ENCODE peak calls at places on chromosomes 1 and 21, in seven cellular contexts. C is A549, Z is HepG2, G is body of pancreas, Y is right lobe of liver, O is heart left ventricle, L is gastrocnemius medialis. R is an unnamed sample.

GRCh38 chr21:27804515-27804914 is 837.6 kb upstream of the ADAMTS5 start:
- ATAC-seq in L (no peak), Z (no peak), Y (no peak), G (no peak), O (peak), C (no peak), R (peak)

GRCh38 chr1:119482517-119483425 is 24.2 kb upstream of the HSD3B1 start:
- ATAC-seq in C (no peak), Y (no peak), L (no peak), Z (no peak), O (no peak), G (peak), R (no peak)

GRCh38 chr1:213061263-213061662 is 10.2 kb downstream of the RPS6KC1 start:
- ATAC-seq in O (no peak), Z (peak), Y (no peak), L (no peak), C (peak), G (no peak), R (no peak)

GRCh38 chr1:235852887-235853286 is 13.8 kb downstream of the LYST start:
- ATAC-seq in O (no peak), L (no peak), Y (no peak), Z (no peak), G (no peak), C (no peak), R (no peak)

GRCh38 chr1:91594383-91595065 is 93.9 kb downstream of the CDC7 start:
- ATAC-seq in Z (no peak), C (no peak), O (no peak), L (no peak), G (no peak), Y (peak), R (no peak)

GRCh38 chr1:180849031-180849775 is 63.5 kb upstream of the KIAA1614 start:
- ATAC-seq in Z (no peak), L (no peak), C (no peak), O (no peak), Y (no peak), G (peak), R (no peak)

GRCh38 chr1:8239306-8240023 is 78.4 kb upstream of the SLC45A1 start:
- ATAC-seq in Y (peak), O (no peak), L (no peak), G (no peak), C (no peak), Z (peak), R (peak)

GRCh38 chr1:182069028-182069466 is 7.5 kb upstream of the ZNF648 start:
- ATAC-seq in G (peak), Y (peak), C (peak), Z (peak), L (peak), O (peak), R (peak)

GRCh38 chr1:78275906-78276690 is 214.7 kb upstream of the PTGFR start:
- ATAC-seq in Y (no peak), L (no peak), G (no peak), O (no peak), Z (no peak), C (no peak), R (no peak)

GRCh38 chr1:18922319-18922726 is 20.0 kb upstream of the ALDH4A1 start:
- ATAC-seq in O (peak), Y (peak), G (peak), C (peak), Z (peak), L (peak), R (peak)

GRCh38 chr1:94790246-94790645 is 29.9 kb upstream of the SLC44A3 start:
- ATAC-seq in Y (no peak), L (no peak), O (no peak), Z (no peak), G (no peak), C (no peak), R (no peak)

GRCh38 chr1:184954232-184954995 is 19.9 kb downstream of the NIBAN1 start:
- ATAC-seq in Y (no peak), O (peak), C (no peak), L (no peak), Z (no peak), G (no peak), R (no peak)

GRCh38 chr1:223700942-223701637 is 11.2 kb upstream of the CAPN2 start:
- ATAC-seq in O (peak), Y (no peak), L (peak), Z (peak), G (peak), C (peak), R (peak)

GRCh38 chr21:36411301-36411700 is 26.1 kb downstream of the CHAF1B start:
- ATAC-seq in L (no peak), Y (no peak), C (no peak), Z (no peak), G (no peak), O (no peak), R (no peak)

GRCh38 chr1:36516372-36517018 is 33.8 kb upstream of the CSF3R start:
- ATAC-seq in L (no peak), C (peak), O (peak), Z (peak), Y (peak), G (no peak), R (peak)

GRCh38 chr1:205582471-205583291 is 49.1 kb downstream of the ELK4 start:
- ATAC-seq in Y (no peak), L (peak), O (peak), Z (peak), C (no peak), G (peak), R (peak)

GRCh38 chr1:198056255-198056654 is 100.5 kb upstream of the NEK7 start:
- ATAC-seq in C (no peak), O (no peak), Z (peak), Y (peak), L (no peak), G (no peak), R (no peak)

GRCh38 chr1:44418022-44418673 is 13.1 kb downstream of the RNF220 start:
- ATAC-seq in Z (no peak), Y (no peak), G (no peak), L (no peak), O (no peak), C (no peak), R (no peak)

GRCh38 chr1:77954521-77954920 is 24.4 kb downstream of the FUBP1 start:
- ATAC-seq in G (no peak), L (no peak), Y (no peak), C (no peak), Z (no peak), O (no peak), R (no peak)

GRCh38 chr1:10685196-10685850 is 111.1 kb downstream of the CASZ1 start:
- ATAC-seq in Y (no peak), O (no peak), L (no peak), Z (no peak), C (no peak), G (no peak), R (no peak)

GRCh38 chr1:154975409-154976205 is 1.1 kb downstream of the CKS1B start:
- ATAC-seq in G (no peak), Z (no peak), L (no peak), C (no peak), Y (no peak), O (no peak), R (no peak)

GRCh38 chr1:12230549-12231275 is 882 bp downstream of the VPS13D start:
- ATAC-seq in O (peak), Y (peak), L (peak), Z (peak), G (peak), C (peak), R (peak)

GRCh38 chr1:12229386-12229834 is 420 bp upstream of the VPS13D start:
- ATAC-seq in G (no peak), Y (no peak), L (peak), C (peak), Z (peak), O (no peak), R (peak)

GRCh38 chr1:12229835-12230548 is at the start of gene VPS13D:
- ATAC-seq in C (peak), O (peak), Y (peak), G (peak), Z (peak), L (peak), R (peak)

GRCh38 chr1:12231276-12231595 is 1.4 kb downstream of the VPS13D start:
- ATAC-seq in C (no peak), G (no peak), L (no peak), Y (no peak), Z (no peak), O (no peak), R (peak)

GRCh38 chr1:12232221-12232620 is 2.4 kb downstream of the VPS13D start:
- ATAC-seq in O (peak), C (no peak), Y (no peak), L (peak), Z (no peak), G (no peak), R (no peak)
- TF ChIP-seq POLR2A in O (no peak), C (no peak), Y (no peak), L (no peak), Z (no peak), G (no peak), R (no peak)

GRCh38 chr1:165763442-165763841 is 5.2 kb downstream of the TMCO1 start:
- ATAC-seq in Y (no peak), G (no peak), C (no peak), O (no peak), Z (no peak), L (no peak), R (no peak)
- TF ChIP-seq POLR2A in Y (no peak), G (no peak), C (no peak), O (no peak), Z (no peak), L (no peak), R (no peak)

DNA sequence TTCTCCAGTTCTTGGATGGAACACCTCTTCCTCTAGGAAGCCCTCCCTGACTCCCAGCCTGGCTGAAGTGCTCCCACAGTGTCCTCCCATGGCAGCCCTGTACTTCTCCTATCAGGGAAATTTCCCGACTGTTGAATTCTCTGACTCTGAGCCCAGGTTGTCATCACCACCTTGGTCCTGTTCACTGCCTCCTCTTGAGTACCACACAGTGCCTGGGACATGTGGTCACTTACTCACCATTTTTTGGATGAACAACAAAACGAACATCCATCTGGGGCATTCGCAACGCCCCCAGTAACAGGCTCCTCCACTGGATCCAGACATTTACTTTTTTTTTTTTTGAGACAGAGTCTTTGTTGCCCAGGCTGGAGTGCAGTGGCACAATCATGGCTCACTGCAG is 37.4 kb downstream of the CHD5 start:
- ATAC-seq in G (no peak), Y (no peak), Z (no peak), O (no peak), L (no peak), C (no peak), R (no peak)
- TF ChIP-seq POLR2A in G (no peak), Y (no peak), Z (no peak), O (no peak), L (no peak), C (no peak), R (no peak)

GRCh38 chr1:15975805-15976680 is at the start of gene ZBTB17:
- ATAC-seq in C (peak), G (peak), L (peak), Z (peak), O (peak), Y (peak), R (peak)

GRCh38 chr1:15972409-15972808 is 3.5 kb downstream of the ZBTB17 start:
- ATAC-seq in C (no peak), O (no peak), G (no peak), L (no peak), Z (no peak), Y (no peak), R (no peak)

GRCh38 chr1:15975358-15975804 is 520 bp downstream of the ZBTB17 start:
- ATAC-seq in G (peak), C (peak), Y (peak), O (peak), Z (peak), L (peak), R (peak)

GRCh38 chr1:15973772-15974171 is 2.1 kb downstream of the ZBTB17 start:
- ATAC-seq in O (no peak), Y (no peak), G (no peak), Z (no peak), L (no peak), C (no peak), R (no peak)

DNA sequence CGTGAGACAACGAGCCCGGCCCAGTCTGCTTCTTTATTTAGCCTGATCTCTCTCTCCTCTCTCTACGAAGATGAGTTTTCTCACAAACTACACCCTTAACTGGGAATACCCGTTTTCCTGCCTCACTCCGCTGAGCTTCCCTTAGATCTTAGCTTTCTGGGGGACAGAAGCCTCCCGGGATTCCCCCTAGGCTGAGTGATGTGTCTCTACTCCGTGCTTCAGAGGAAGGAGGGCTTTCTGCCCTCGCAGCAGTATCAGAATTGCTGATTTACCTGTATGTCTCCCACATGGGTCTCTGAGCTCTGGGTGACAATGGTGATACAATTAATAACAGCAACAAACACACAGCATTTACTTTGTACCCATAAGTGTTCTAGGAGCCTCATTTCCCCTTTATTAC is 1.0 kb downstream of the ZBTB17 start:
- ATAC-seq in Z (no peak), C (no peak), L (no peak), G (no peak), Y (no peak), O (no peak), R (no peak)
- TF ChIP-seq POLR2A in Z (no peak), C (no peak), L (no peak), G (no peak), Y (no peak), O (no peak), R (no peak)

DNA sequence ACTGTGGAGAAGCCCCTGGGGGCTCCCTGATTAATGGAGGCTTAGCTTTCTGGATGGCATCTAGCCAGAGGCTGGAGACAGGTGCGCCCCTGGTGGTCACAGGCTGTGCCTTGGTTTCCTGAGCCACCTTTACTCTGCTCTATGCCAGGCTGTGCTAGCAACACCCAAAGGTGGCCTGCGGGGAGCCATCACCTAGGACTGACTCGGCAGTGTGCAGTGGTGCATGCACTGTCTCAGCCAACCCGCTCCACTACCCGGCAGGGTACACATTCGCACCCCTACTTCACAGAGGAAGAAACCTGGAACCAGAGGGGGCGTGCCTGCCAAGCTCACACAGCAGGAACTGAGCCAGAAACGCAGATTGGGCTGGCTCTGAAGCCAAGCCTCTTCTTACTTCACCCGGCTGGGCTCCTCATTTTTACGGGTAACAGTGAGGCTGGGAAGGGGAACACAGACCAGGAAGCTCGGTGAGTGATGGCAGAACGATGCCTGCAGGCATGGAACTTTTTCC is 24.8 kb downstream of the PCSK9 start:
- ATAC-seq in C (peak), Y (peak), L (no peak), Z (peak), G (peak), O (peak), R (peak)
- TF ChIP-seq POLR2A in C (no peak), Y (no peak), L (no peak), Z (no peak), G (no peak), O (no peak), R (no peak)

GRCh38 chr1:116554924-116555323 is 15.9 kb downstream of the CD58 start:
- ATAC-seq in Z (no peak), O (peak), L (no peak), G (no peak), Y (no peak), C (no peak), R (no peak)

GRCh38 chr1:116556289-116557006 is 14.4 kb downstream of the CD58 start:
- ATAC-seq in L (peak), Y (no peak), O (peak), G (no peak), Z (no peak), C (peak), R (peak)

GRCh38 chr1:116558140-116558549 is 12.7 kb downstream of the CD58 start:
- ATAC-seq in L (no peak), Z (no peak), G (no peak), O (no peak), C (no peak), Y (no peak), R (no peak)

GRCh38 chr1:116557323-116557878 is 13.4 kb downstream of the CD58 start:
- ATAC-seq in C (no peak), G (no peak), L (no peak), Z (no peak), Y (no peak), O (no peak), R (no peak)

DNA sequence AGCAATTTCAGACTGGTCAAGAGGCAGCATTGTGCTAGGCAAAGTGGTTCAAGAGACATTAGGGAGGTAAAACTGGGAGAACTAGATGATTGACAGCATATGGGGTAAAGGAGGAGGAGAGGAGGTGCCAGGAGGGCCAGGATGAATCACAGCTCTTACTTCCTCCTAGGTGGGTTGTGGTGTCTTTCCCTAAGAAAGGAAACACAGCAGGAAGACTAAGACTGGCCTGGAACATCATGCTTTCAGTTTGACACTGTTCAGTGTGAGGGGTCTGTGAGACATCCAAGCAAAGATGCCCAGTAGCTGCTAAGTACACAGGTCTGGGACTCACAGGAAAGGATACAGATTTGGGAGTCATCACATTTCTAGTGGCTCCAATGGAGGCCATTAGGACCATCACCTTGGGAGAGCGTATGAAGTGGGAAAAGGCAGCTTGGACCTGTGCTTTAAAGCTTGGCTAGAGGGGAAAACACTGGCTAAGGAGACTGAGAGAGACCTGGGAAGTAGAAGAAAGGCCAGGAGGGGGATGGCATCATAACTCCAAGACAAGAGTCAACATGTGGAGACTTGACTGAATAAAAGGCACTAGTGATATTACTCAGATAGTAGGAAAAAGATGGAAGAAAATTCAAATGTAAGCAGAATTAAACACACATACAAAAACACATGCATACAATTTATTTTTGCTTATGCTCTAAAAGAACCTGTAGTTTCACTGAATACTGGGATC is 17.3 kb downstream of the CD58 start:
- ATAC-seq in O (no peak), G (no peak), Z (no peak), Y (no peak), L (no peak), C (no peak), R (no peak)
- TF ChIP-seq POLR2A in O (no peak), G (no peak), Z (no peak), Y (no peak), L (no peak), C (no peak), R (no peak)

GRCh38 chr1:28537457-28538199 is 15.3 kb upstream of the TRNAU1AP start:
- ATAC-seq in Z (peak), C (peak), G (no peak), O (peak), Y (peak), L (no peak), R (no peak)
- TF ChIP-seq POLR2A in Z (no peak), C (no peak), G (no peak), O (no peak), Y (no peak), L (no peak), R (no peak)

GRCh38 chr1:2432519-2432918 is 20.2 kb upstream of the PEX10 start:
- ATAC-seq in O (no peak), L (no peak), Y (no peak), Z (no peak), G (no peak), C (no peak), R (no peak)
- TF ChIP-seq POLR2A in O (no peak), L (no peak), Y (no peak), Z (no peak), G (no peak), C (no peak), R (no peak)